ENCODE peak calls at places on chromosomes 1 and 21, in eight cellular contexts. M is fibroblast of the conjunctiva, U is aorta, B is iPS-NIHi11, R is posterior cingulate gyrus, H is NCI-H1092, X is M059J, I is HT1080. K is an unnamed sample.

GRCh38 chr1:48718116-48718630 is 58.5 kb downstream of the BEND5 start:
- DNase-seq in M (no peak), U (no peak), B (no peak), R (no peak), H (no peak), X (no peak), I (no peak), K (no peak)

GRCh38 chr21:27275294-27275927 is 308.5 kb upstream of the ADAMTS5 start:
- DNase-seq in M (peak; percentile 24), U (no peak), B (no peak), R (no peak), H (no peak), X (peak; percentile 75), I (peak; percentile 81), K (no peak)

GRCh38 chr1:98940680-98941079 is 64.0 kb downstream of the PLPPR5 start:
- DNase-seq in M (peak; percentile 53), U (no peak), B (no peak), R (no peak), H (no peak), X (peak; percentile 25), I (peak; percentile 45), K (no peak)

GRCh38 chr1:239771550-239771949 is 320.1 kb upstream of the FMN2 start:
- DNase-seq in M (no peak), U (no peak), B (no peak), R (no peak), H (no peak), X (no peak), I (no peak), K (no peak)

GRCh38 chr1:226063362-226064167 is 1.0 kb downstream of the H3-3A start:
- DNase-seq in M (no peak), U (peak; percentile 68), B (no peak), R (peak; percentile 46), H (peak; percentile 63), X (peak; percentile 56), I (peak; percentile 26), K (no peak)

GRCh38 chr1:226001852-226002666 is 2.9 kb upstream of the SDE2 start:
- DNase-seq in M (no peak), U (peak; percentile 84), B (no peak), R (peak; percentile 35), H (no peak), X (peak; percentile 64), I (peak; percentile 35), K (no peak)

GRCh38 chr1:228958121-228958520 is 222.8 kb downstream of the RHOU start:
- DNase-seq in M (no peak), U (no peak), B (no peak), R (no peak), H (no peak), X (peak; percentile 28), I (no peak), K (no peak)

GRCh38 chr1:93708734-93709481 is 27.3 kb upstream of the BCAR3 start:
- DNase-seq in M (no peak), U (no peak), B (no peak), R (no peak), H (peak; percentile 43), X (peak; percentile 22), I (no peak), K (no peak)

GRCh38 chr1:227777646-227778045 is 37.8 kb upstream of the PRSS38 start:
- DNase-seq in M (no peak), U (no peak), B (no peak), R (no peak), H (no peak), X (no peak), I (no peak), K (no peak)

GRCh38 chr21:34625194-34625593 is 10.3 kb upstream of the RCAN1 start:
- DNase-seq in M (no peak), U (no peak), B (no peak), R (no peak), H (no peak), X (no peak), I (no peak), K (no peak)

GRCh38 chr1:225366552-225366951 is 61.3 kb downstream of the LBR start:
- DNase-seq in M (no peak), U (no peak), B (no peak), R (no peak), H (no peak), X (no peak), I (no peak), K (no peak)

GRCh38 chr1:66563094-66563800 is 29.3 kb downstream of the SGIP1 start:
- DNase-seq in M (peak; percentile 92), U (no peak), B (peak; percentile 17), R (no peak), H (no peak), X (peak; percentile 99), I (peak; percentile 93), K (peak; percentile 35)

GRCh38 chr1:48673725-48674124 is 103.0 kb downstream of the BEND5 start:
- DNase-seq in M (no peak), U (no peak), B (peak; percentile 57), R (no peak), H (no peak), X (peak; percentile 14), I (no peak), K (peak; percentile 54)

GRCh38 chr1:217063065-217063908 is 340.1 kb upstream of the ESRRG start:
- DNase-seq in M (no peak), U (no peak), B (no peak), R (no peak), H (no peak), X (no peak), I (no peak), K (no peak)

GRCh38 chr1:15700510-15700909 is 16.4 kb downstream of the PLEKHM2 start:
- DNase-seq in M (no peak), U (no peak), B (no peak), R (no peak), H (no peak), X (no peak), I (no peak), K (no peak)

GRCh38 chr1:155478270-155478852 is 84.2 kb downstream of the ASH1L start:
- DNase-seq in M (no peak), U (no peak), B (no peak), R (no peak), H (no peak), X (no peak), I (no peak), K (no peak)

GRCh38 chr1:51656374-51656773 is 39.5 kb downstream of the OSBPL9 start:
- DNase-seq in M (no peak), U (no peak), B (no peak), R (no peak), H (no peak), X (no peak), I (no peak), K (no peak)

GRCh38 chr1:78553859-78554258 is 63.1 kb downstream of the PTGFR start:
- DNase-seq in M (no peak), U (no peak), B (peak; percentile 29), R (no peak), H (no peak), X (no peak), I (peak; percentile 21), K (peak; percentile 1)

GRCh38 chr1:63642901-63643300 is 49.7 kb downstream of the PGM1 start:
- DNase-seq in M (no peak), U (no peak), B (no peak), R (no peak), H (no peak), X (no peak), I (no peak), K (no peak)

GRCh38 chr1:36390411-36390810 is 4.7 kb upstream of the STK40 start:
- DNase-seq in M (no peak), U (peak; percentile 3), B (no peak), R (no peak), H (no peak), X (no peak), I (no peak), K (no peak)

GRCh38 chr1:110281363-110282290 is 57.5 kb upstream of the RBM15 start:
- DNase-seq in M (no peak), U (no peak), B (no peak), R (no peak), H (peak; percentile 48), X (no peak), I (no peak), K (no peak)

GRCh38 chr21:39004776-39005605 is 178.3 kb downstream of the PSMG1 start:
- DNase-seq in M (no peak), U (peak; percentile 90), B (peak; percentile 73), R (no peak), H (peak; percentile 38), X (peak; percentile 30), I (no peak), K (no peak)

GRCh38 chr1:47708658-47709301 is 270.9 kb downstream of the FOXD2 start:
- DNase-seq in M (no peak), U (no peak), B (peak; percentile 85), R (no peak), H (no peak), X (peak; percentile 26), I (no peak), K (no peak)

GRCh38 chr1:24743404-24744211 is 1.6 kb upstream of the CLIC4 start:
- DNase-seq in M (peak; percentile 69), U (no peak), B (no peak), R (no peak), H (no peak), X (peak; percentile 86), I (no peak), K (no peak)

GRCh38 chr1:159056069-159056698 is 20.4 kb downstream of the AIM2 start:
- DNase-seq in M (no peak), U (no peak), B (peak; percentile 22), R (no peak), H (no peak), X (peak; percentile 21), I (no peak), K (peak; percentile 25)

GRCh38 chr1:207259391-207259790 is 62.1 kb upstream of the CD55 start:
- DNase-seq in M (peak; percentile 9), U (no peak), B (peak; percentile 19), R (no peak), H (no peak), X (peak; percentile 27), I (peak; percentile 38), K (peak; percentile 30)